ENCODE peak calls at places on chromosome 16, in ten cellular contexts. U is A549; J is activated naive CD4-positive, alpha-beta T cell treated with anti-CD3 and anti-CD28 coated beads for 36 hours; X is AG10803; F is activated T-cell treated with anti-CD3 and anti-CD28 coated beads, Interleukin-2, amount 50 U/mL, for 72 hours; A is LHCN-M2; R is mesothelial cell of epicardium; T is RPMI7951; I is NCI-H524; C is thoracic aorta. V is an unnamed sample.

GRCh38 chr16:51025588-51026290 is 125.3 kb downstream of the SALL1 start:
- DNase-seq in J (no peak), U (no peak), R (no peak), I (no peak), C (no peak), X (no peak), F (no peak), T (no peak), A (no peak), V (no peak)

GRCh38 chr16:85679870-85680269 is 8.9 kb downstream of the GINS2 start:
- DNase-seq in T (no peak), J (no peak), U (no peak), I (no peak), F (no peak), R (no peak), C (no peak), X (no peak), A (no peak), V (no peak)

GRCh38 chr16:56356276-56357241 is 68.8 kb downstream of the AMFR start:
- DNase-seq in A (peak; percentile 82), T (peak; percentile 79), U (peak; percentile 91), I (peak; percentile 63), X (peak; percentile 82), R (peak; percentile 80), J (peak; percentile 68), F (peak; percentile 78), C (no peak), V (peak; percentile 86)

GRCh38 chr16:23131841-23132576 is 17.2 kb downstream of the USP31 start:
- DNase-seq in I (no peak), R (no peak), T (peak; percentile 17), J (no peak), U (no peak), C (no peak), A (peak; percentile 65), F (no peak), X (no peak), V (no peak)

GRCh38 chr16:2860826-2861567 is 3.0 kb upstream of the PRSS22 start:
- DNase-seq in I (no peak), X (no peak), U (no peak), C (no peak), A (peak; percentile 38), R (no peak), F (no peak), T (no peak), J (peak; percentile 50), V (peak; percentile 66)

GRCh38 chr16:58299757-58300349 is 5.0 kb upstream of the PRSS54 start:
- DNase-seq in R (no peak), U (no peak), T (peak; percentile 17), J (peak; percentile 45), C (no peak), X (peak; percentile 8), F (peak; percentile 34), I (peak; percentile 52), A (peak; percentile 32), V (no peak)

GRCh38 chr16:24174504-24174903 is 81.6 kb upstream of the CACNG3 start:
- DNase-seq in T (no peak), F (no peak), C (no peak), R (no peak), X (no peak), I (no peak), U (no peak), A (no peak), J (no peak), V (no peak)

GRCh38 chr16:50160495-50161164 is 7.5 kb downstream of the TENT4B start:
- DNase-seq in X (peak; percentile 71), A (peak; percentile 57), T (no peak), F (no peak), J (no peak), U (no peak), I (peak; percentile 35), R (no peak), C (no peak), V (no peak)

GRCh38 chr16:3948378-3948995 is 68.0 kb upstream of the CREBBP start:
- DNase-seq in J (no peak), F (no peak), X (no peak), T (no peak), I (no peak), U (no peak), C (no peak), R (no peak), A (no peak), V (no peak)

GRCh38 chr16:3007059-3007956 is 5.4 kb upstream of the CLDN9 start:
- DNase-seq in C (no peak), U (no peak), J (no peak), I (no peak), A (no peak), T (no peak), R (no peak), F (no peak), X (no peak), V (no peak)

GRCh38 chr16:508884-509736 is 18.4 kb upstream of the CAPN15 start:
- DNase-seq in U (no peak), F (no peak), C (no peak), T (peak; percentile 16), I (peak; percentile 22), X (no peak), R (no peak), A (peak; percentile 35), J (no peak), V (no peak)

GRCh38 chr16:56263711-56264608 is 72.7 kb downstream of the GNAO1 start:
- DNase-seq in T (no peak), I (no peak), U (no peak), J (no peak), C (no peak), R (no peak), F (peak; percentile 7), X (no peak), A (no peak), V (no peak)

GRCh38 chr16:47858333-47859067 is 297.3 kb downstream of the ABCC12 start:
- DNase-seq in I (no peak), F (no peak), C (no peak), T (peak; percentile 46), A (no peak), R (no peak), U (no peak), X (no peak), J (no peak), V (peak; percentile 68)

GRCh38 chr16:26963109-26963508 is 103.6 kb upstream of the C16orf82 start:
- DNase-seq in A (no peak), X (peak; percentile 16), I (no peak), J (peak; percentile 55), T (no peak), R (no peak), C (no peak), F (peak; percentile 32), U (no peak), V (peak; percentile 10)

GRCh38 chr16:75389096-75389692 is 44.1 kb downstream of the CFDP1 start:
- DNase-seq in T (no peak), I (no peak), F (no peak), J (no peak), C (no peak), R (no peak), X (no peak), A (no peak), U (no peak), V (no peak)

GRCh38 chr16:72434159-72434558 is 262.2 kb upstream of the PMFBP1 start:
- DNase-seq in U (no peak), I (no peak), C (no peak), J (no peak), R (no peak), A (peak; percentile 33), X (peak; percentile 39), T (peak; percentile 7), F (no peak), V (peak; percentile 28)

GRCh38 chr16:89350701-89351380 is 133.3 kb downstream of the ZNF778 start:
- DNase-seq in F (peak; percentile 52), J (peak; percentile 57), X (peak; percentile 9), T (peak; percentile 56), A (no peak), R (no peak), U (no peak), C (no peak), I (no peak), V (peak; percentile 36)

GRCh38 chr16:72937916-72938315 is 110.0 kb downstream of the ZFHX3 start:
- DNase-seq in U (no peak), J (no peak), I (peak; percentile 90), X (no peak), A (peak; percentile 66), C (no peak), F (no peak), T (peak; percentile 17), R (no peak), V (no peak)

V was measured in M059J.